ENCODE peak calls at places on chromosome 11, in ten cellular contexts. One of them, this sample, is unnamed.

GRCh38 chr11:116176484-116177005 is 596.2 kb downstream of the BUD13 start:
- DNase-seq in left lung: no peak
- DNase-seq in A172: no peak
- DNase-seq in Right ventricle myocardium superior: no peak
- DNase-seq in GM10248: no peak
- DNase-seq in GM23338: no peak
- DNase-seq in Caco-2: no peak
- DNase-seq in activated naive CD8-positive, alpha-beta T cell treated with anti-CD3 and anti-CD28 coated beads for 36 hours: no peak
- DNase-seq in Panc1: no peak
- DNase-seq in activated T-cell treated with anti-CD3 and anti-CD28 coated beads for 4 hours: no peak
- DNase-seq in this sample: no peak

GRCh38 chr11:104668797-104669463 is 229.3 kb downstream of the CASP12 start:
- DNase-seq in left lung: no peak
- DNase-seq in A172: peak; percentile 88
- DNase-seq in Right ventricle myocardium superior: no peak
- DNase-seq in GM10248: no peak
- DNase-seq in GM23338: no peak
- DNase-seq in Caco-2: peak; percentile 82
- DNase-seq in activated naive CD8-positive, alpha-beta T cell treated with anti-CD3 and anti-CD28 coated beads for 36 hours: no peak
- DNase-seq in Panc1: peak; percentile 61
- DNase-seq in activated T-cell treated with anti-CD3 and anti-CD28 coated beads for 4 hours: no peak
- DNase-seq in this sample: no peak

GRCh38 chr11:121323208-121323607 is 30.6 kb downstream of the SC5D start:
- DNase-seq in left lung: no peak
- DNase-seq in A172: no peak
- DNase-seq in Right ventricle myocardium superior: no peak
- DNase-seq in GM10248: no peak
- DNase-seq in GM23338: peak; percentile 53
- DNase-seq in Caco-2: no peak
- DNase-seq in activated naive CD8-positive, alpha-beta T cell treated with anti-CD3 and anti-CD28 coated beads for 36 hours: no peak
- DNase-seq in Panc1: no peak
- DNase-seq in activated T-cell treated with anti-CD3 and anti-CD28 coated beads for 4 hours: no peak
- DNase-seq in this sample: no peak

GRCh38 chr11:119340335-119341221 is at the start of gene C1QTNF5:
- DNase-seq in left lung: no peak
- DNase-seq in A172: no peak
- DNase-seq in Right ventricle myocardium superior: peak; percentile 93
- DNase-seq in GM10248: no peak
- DNase-seq in GM23338: peak; percentile 68
- DNase-seq in Caco-2: no peak
- DNase-seq in activated naive CD8-positive, alpha-beta T cell treated with anti-CD3 and anti-CD28 coated beads for 36 hours: no peak
- DNase-seq in Panc1: no peak
- DNase-seq in activated T-cell treated with anti-CD3 and anti-CD28 coated beads for 4 hours: no peak
- DNase-seq in this sample: no peak

GRCh38 chr11:83033972-83034672 is 37.6 kb downstream of the RAB30 start:
- DNase-seq in left lung: no peak
- DNase-seq in A172: peak; percentile 68
- DNase-seq in Right ventricle myocardium superior: peak; percentile 55
- DNase-seq in GM10248: no peak
- DNase-seq in GM23338: peak; percentile 31
- DNase-seq in Caco-2: no peak
- DNase-seq in activated naive CD8-positive, alpha-beta T cell treated with anti-CD3 and anti-CD28 coated beads for 36 hours: no peak
- DNase-seq in Panc1: no peak
- DNase-seq in activated T-cell treated with anti-CD3 and anti-CD28 coated beads for 4 hours: no peak
- DNase-seq in this sample: no peak

GRCh38 chr11:72681226-72682153 is 7.3 kb upstream of the PDE2A start:
- DNase-seq in left lung: no peak
- DNase-seq in A172: no peak
- DNase-seq in Right ventricle myocardium superior: no peak
- DNase-seq in GM10248: no peak
- DNase-seq in GM23338: no peak
- DNase-seq in Caco-2: no peak
- DNase-seq in activated naive CD8-positive, alpha-beta T cell treated with anti-CD3 and anti-CD28 coated beads for 36 hours: no peak
- DNase-seq in Panc1: no peak
- DNase-seq in activated T-cell treated with anti-CD3 and anti-CD28 coated beads for 4 hours: no peak
- DNase-seq in this sample: no peak

GRCh38 chr11:65557280-65558001 is 718 bp downstream of the LTBP3 start:
- DNase-seq in left lung: no peak
- DNase-seq in A172: no peak
- DNase-seq in Right ventricle myocardium superior: no peak
- DNase-seq in GM10248: no peak
- DNase-seq in GM23338: no peak
- DNase-seq in Caco-2: no peak
- DNase-seq in activated naive CD8-positive, alpha-beta T cell treated with anti-CD3 and anti-CD28 coated beads for 36 hours: peak; percentile 52
- DNase-seq in Panc1: no peak
- DNase-seq in activated T-cell treated with anti-CD3 and anti-CD28 coated beads for 4 hours: no peak
- DNase-seq in this sample: peak; percentile 42

GRCh38 chr11:128380280-128380604 is 207.1 kb downstream of the ETS1 start:
- DNase-seq in left lung: no peak
- DNase-seq in A172: no peak
- DNase-seq in Right ventricle myocardium superior: no peak
- DNase-seq in GM10248: no peak
- DNase-seq in GM23338: no peak
- DNase-seq in Caco-2: no peak
- DNase-seq in activated naive CD8-positive, alpha-beta T cell treated with anti-CD3 and anti-CD28 coated beads for 36 hours: no peak
- DNase-seq in Panc1: no peak
- DNase-seq in activated T-cell treated with anti-CD3 and anti-CD28 coated beads for 4 hours: no peak
- DNase-seq in this sample: no peak

GRCh38 chr11:126280595-126280994 is 2.3 kb upstream of the TIRAP start:
- DNase-seq in left lung: no peak
- DNase-seq in A172: no peak
- DNase-seq in Right ventricle myocardium superior: peak; percentile 49
- DNase-seq in GM10248: no peak
- DNase-seq in GM23338: no peak
- DNase-seq in Caco-2: no peak
- DNase-seq in activated naive CD8-positive, alpha-beta T cell treated with anti-CD3 and anti-CD28 coated beads for 36 hours: no peak
- DNase-seq in Panc1: no peak
- DNase-seq in activated T-cell treated with anti-CD3 and anti-CD28 coated beads for 4 hours: no peak
- DNase-seq in this sample: no peak

GRCh38 chr11:131537196-131537595 is 166.8 kb downstream of the NTM start:
- DNase-seq in left lung: no peak
- DNase-seq in A172: no peak
- DNase-seq in Right ventricle myocardium superior: no peak
- DNase-seq in GM10248: no peak
- DNase-seq in GM23338: no peak
- DNase-seq in Caco-2: no peak
- DNase-seq in activated naive CD8-positive, alpha-beta T cell treated with anti-CD3 and anti-CD28 coated beads for 36 hours: no peak
- DNase-seq in Panc1: no peak
- DNase-seq in activated T-cell treated with anti-CD3 and anti-CD28 coated beads for 4 hours: no peak
- DNase-seq in this sample: no peak

GRCh38 chr11:34145847-34146381 is 40.5 kb downstream of the NAT10 start:
- DNase-seq in left lung: peak; percentile 34
- DNase-seq in A172: no peak
- DNase-seq in Right ventricle myocardium superior: no peak
- DNase-seq in GM10248: peak; percentile 67
- DNase-seq in GM23338: no peak
- DNase-seq in Caco-2: no peak
- DNase-seq in activated naive CD8-positive, alpha-beta T cell treated with anti-CD3 and anti-CD28 coated beads for 36 hours: no peak
- DNase-seq in Panc1: no peak
- DNase-seq in activated T-cell treated with anti-CD3 and anti-CD28 coated beads for 4 hours: no peak
- DNase-seq in this sample: no peak

GRCh38 chr11:10597877-10598341 is 29.4 kb upstream of the LYVE1 start:
- DNase-seq in left lung: no peak
- DNase-seq in A172: no peak
- DNase-seq in Right ventricle myocardium superior: no peak
- DNase-seq in GM10248: no peak
- DNase-seq in GM23338: no peak
- DNase-seq in Caco-2: no peak
- DNase-seq in activated naive CD8-positive, alpha-beta T cell treated with anti-CD3 and anti-CD28 coated beads for 36 hours: no peak
- DNase-seq in Panc1: no peak
- DNase-seq in activated T-cell treated with anti-CD3 and anti-CD28 coated beads for 4 hours: no peak
- DNase-seq in this sample: no peak

GRCh38 chr11:122633219-122633829 is 22.2 kb upstream of the UBASH3B start:
- DNase-seq in left lung: no peak
- DNase-seq in A172: peak; percentile 34
- DNase-seq in Right ventricle myocardium superior: no peak
- DNase-seq in GM10248: peak; percentile 53
- DNase-seq in GM23338: peak; percentile 73
- DNase-seq in Caco-2: peak; percentile 58
- DNase-seq in activated naive CD8-positive, alpha-beta T cell treated with anti-CD3 and anti-CD28 coated beads for 36 hours: no peak
- DNase-seq in Panc1: no peak
- DNase-seq in activated T-cell treated with anti-CD3 and anti-CD28 coated beads for 4 hours: no peak
- DNase-seq in this sample: peak; percentile 20

GRCh38 chr11:97336064-97336463 is 946.3 kb downstream of the JRKL start:
- DNase-seq in left lung: no peak
- DNase-seq in A172: no peak
- DNase-seq in Right ventricle myocardium superior: no peak
- DNase-seq in GM10248: no peak
- DNase-seq in GM23338: no peak
- DNase-seq in Caco-2: no peak
- DNase-seq in activated naive CD8-positive, alpha-beta T cell treated with anti-CD3 and anti-CD28 coated beads for 36 hours: no peak
- DNase-seq in Panc1: no peak
- DNase-seq in activated T-cell treated with anti-CD3 and anti-CD28 coated beads for 4 hours: no peak
- DNase-seq in this sample: no peak

GRCh38 chr11:121311373-121311772 is 18.8 kb downstream of the SC5D start:
- DNase-seq in left lung: no peak
- DNase-seq in A172: no peak
- DNase-seq in Right ventricle myocardium superior: no peak
- DNase-seq in GM10248: no peak
- DNase-seq in GM23338: no peak
- DNase-seq in Caco-2: no peak
- DNase-seq in activated naive CD8-positive, alpha-beta T cell treated with anti-CD3 and anti-CD28 coated beads for 36 hours: peak; percentile 25
- DNase-seq in Panc1: no peak
- DNase-seq in activated T-cell treated with anti-CD3 and anti-CD28 coated beads for 4 hours: no peak
- DNase-seq in this sample: peak; percentile 44